ENCODE peak calls at places on chromosomes 11 and 22, in seven cellular contexts. F is Calu3; B is AG04450; L is NCI-H187 treated with DMSO at 0.1 percent for 48 hours; G is NCI-H1092 treated with DMSO at 0.1 percent for 48 hours; Q is stimulated activated effector memory CD8-positive, alpha-beta T cell treated with anti-CD3 and anti-CD28 coated beads, Interleukin-12 subunit alpha, Interleukin-12 subunit beta, amount 100 ng/mL, for 72 hours; E is coronary artery. T is an unnamed sample.

GRCh38 chr11:61698173-61698965 is 18.2 kb downstream of the DAGLA start:
- DNase-seq in F (no peak), B (no peak), L (no peak), G (no peak), Q (no peak), E (no peak), T (peak; percentile 97)

GRCh38 chr11:33040127-33040861 is 922 bp downstream of the TCP11L1 start:
- DNase-seq in F (no peak), B (no peak), L (no peak), G (peak; percentile 70), Q (peak; percentile 73), E (no peak), T (peak; percentile 86)

GRCh38 chr11:12882670-12883069 is 126.4 kb upstream of the RASSF10 start:
- DNase-seq in F (no peak), B (no peak), L (no peak), G (no peak), Q (no peak), E (no peak), T (no peak)

GRCh38 chr11:132026746-132027145 is 656.3 kb downstream of the NTM start:
- DNase-seq in F (no peak), B (no peak), L (no peak), G (no peak), Q (no peak), E (no peak), T (peak; percentile 88)

GRCh38 chr22:31263896-31264295 is 28.4 kb downstream of the PIK3IP1 start:
- DNase-seq in F (no peak), B (no peak), L (no peak), G (no peak), Q (no peak), E (no peak), T (no peak)

GRCh38 chr11:1291295-1292017 is 18.0 kb downstream of the TOLLIP start:
- DNase-seq in F (no peak), B (no peak), L (no peak), G (no peak), Q (no peak), E (no peak), T (no peak)

GRCh38 chr11:100855466-100856067 is 168.5 kb downstream of the ARHGAP42 start:
- DNase-seq in F (no peak), B (no peak), L (no peak), G (peak; percentile 44), Q (no peak), E (no peak), T (peak; percentile 72)

GRCh38 chr22:46754826-46755225 is 7.6 kb upstream of the TBC1D22A start:
- DNase-seq in F (no peak), B (no peak), L (no peak), G (no peak), Q (no peak), E (no peak), T (no peak)

GRCh38 chr11:46845440-46845739 is 690 bp downstream of the CKAP5 start:
- DNase-seq in F (no peak), B (no peak), L (no peak), G (no peak), Q (no peak), E (no peak), T (no peak)

GRCh38 chr11:85385561-85385960 is 241.6 kb downstream of the DLG2 start:
- DNase-seq in F (no peak), B (no peak), L (no peak), G (no peak), Q (no peak), E (no peak), T (no peak)

GRCh38 chr22:31947296-31947695 is 3.0 kb downstream of the YWHAH start:
- DNase-seq in F (no peak), B (no peak), L (peak; percentile 10), G (peak; percentile 7), Q (no peak), E (no peak), T (peak; percentile 57)

GRCh38 chr11:3169952-3170755 is 5.0 kb upstream of the OSBPL5 start:
- DNase-seq in F (no peak), B (no peak), L (no peak), G (peak; percentile 35), Q (no peak), E (no peak), T (peak; percentile 23)

GRCh38 chr11:86099727-86100320 is 30.9 kb upstream of the PICALM start:
- DNase-seq in F (no peak), B (no peak), L (no peak), G (no peak), Q (no peak), E (no peak), T (peak; percentile 63)

GRCh38 chr11:120900642-120901041 is 123.3 kb upstream of the TBCEL start:
- DNase-seq in F (no peak), B (no peak), L (no peak), G (no peak), Q (no peak), E (no peak), T (no peak)

GRCh38 chr11:117851091-117851490 is 25.4 kb downstream of the FXYD6 start:
- DNase-seq in F (no peak), B (no peak), L (no peak), G (no peak), Q (no peak), E (peak; percentile 21), T (peak; percentile 23)

GRCh38 chr11:111310723-111311122 is 12.4 kb downstream of the POU2AF3 start:
- DNase-seq in F (no peak), B (no peak), L (no peak), G (no peak), Q (no peak), E (no peak), T (peak; percentile 97)

GRCh38 chr11:119684361-119685072 is 44.5 kb downstream of the NECTIN1 start:
- DNase-seq in F (peak; percentile 74), B (peak; percentile 16), L (no peak), G (no peak), Q (no peak), E (no peak), T (peak; percentile 28)

GRCh38 chr11:118605116-118605867 is 2.1 kb upstream of the PHLDB1 start:
- DNase-seq in F (no peak), B (peak; percentile 85), L (no peak), G (no peak), Q (no peak), E (peak; percentile 94), T (peak; percentile 50)

GRCh38 chr11:75582461-75582934 is 20.4 kb downstream of the SERPINH1 start:
- DNase-seq in F (no peak), B (no peak), L (no peak), G (no peak), Q (no peak), E (no peak), T (no peak)

GRCh38 chr22:24247011-24247507 is 2.2 kb upstream of the GGT5 start:
- DNase-seq in F (no peak), B (no peak), L (no peak), G (no peak), Q (no peak), E (peak; percentile 85), T (peak; percentile 53)

GRCh38 chr11:127895776-127896175 is 691.6 kb downstream of the ETS1 start:
- DNase-seq in F (no peak), B (no peak), L (no peak), G (no peak), Q (no peak), E (no peak), T (no peak)

GRCh38 chr11:20668844-20669832 is at the start of gene NELL1:
- DNase-seq in F (no peak), B (no peak), L (no peak), G (peak; percentile 35), Q (no peak), E (no peak), T (peak; percentile 94)

GRCh38 chr11:95831198-95831883 is 41.0 kb downstream of the CEP57 start:
- DNase-seq in F (no peak), B (peak; percentile 85), L (no peak), G (no peak), Q (no peak), E (no peak), T (no peak)

GRCh38 chr11:64605656-64606585 is 14.9 kb downstream of the SLC22A12 start:
- DNase-seq in F (no peak), B (no peak), L (no peak), G (no peak), Q (no peak), E (no peak), T (no peak)

GRCh38 chr11:128686745-128687177 is 7.1 kb upstream of the FLI1 start:
- DNase-seq in F (no peak), B (no peak), L (no peak), G (peak; percentile 37), Q (no peak), E (no peak), T (peak; percentile 83)

GRCh38 chr22:44931077-44931540 is 78.7 kb downstream of the PHF21B start:
- DNase-seq in F (no peak), B (no peak), L (no peak), G (no peak), Q (no peak), E (no peak), T (no peak)

GRCh38 chr11:2599561-2600189 is 100.1 kb downstream of the KCNQ1OT1 start:
- DNase-seq in F (no peak), B (no peak), L (no peak), G (no peak), Q (no peak), E (no peak), T (no peak)

GRCh38 chr22:37162221-37163095 is 12.7 kb upstream of the IL2RB start:
- DNase-seq in F (no peak), B (no peak), L (no peak), G (no peak), Q (peak; percentile 96), E (no peak), T (no peak)

GRCh38 chr22:38570841-38571364 is 920 bp upstream of the DMC1 start:
- DNase-seq in F (peak; percentile 39), B (no peak), L (no peak), G (peak; percentile 56), Q (no peak), E (peak; percentile 81), T (peak; percentile 80)

GRCh38 chr11:83185767-83186166 is 7.7 kb upstream of the ANKRD42 start:
- DNase-seq in F (no peak), B (no peak), L (no peak), G (no peak), Q (no peak), E (no peak), T (no peak)

GRCh38 chr11:36156486-36157150 is 132.6 kb downstream of the COMMD9 start:
- DNase-seq in F (no peak), B (no peak), L (no peak), G (no peak), Q (no peak), E (no peak), T (peak; percentile 63)

GRCh38 chr11:70158201-70158600 is 44.9 kb upstream of the FADD start:
- DNase-seq in F (peak; percentile 25), B (no peak), L (no peak), G (peak; percentile 14), Q (no peak), E (no peak), T (peak; percentile 25)

GRCh38 chr11:71125150-71125549 is 127.2 kb downstream of the SHANK2 start:
- DNase-seq in F (no peak), B (no peak), L (no peak), G (no peak), Q (no peak), E (no peak), T (no peak)

GRCh38 chr22:21076907-21077625 is 31.3 kb downstream of the LRRC74B start:
- DNase-seq in F (no peak), B (no peak), L (no peak), G (no peak), Q (no peak), E (no peak), T (no peak)

GRCh38 chr11:27207025-27207650 is 155.9 kb downstream of the CCDC34 start:
- DNase-seq in F (no peak), B (no peak), L (no peak), G (no peak), Q (no peak), E (no peak), T (no peak)

GRCh38 chr11:120142072-120142423 is 4.1 kb upstream of the TRIM29 start:
- DNase-seq in F (no peak), B (no peak), L (no peak), G (no peak), Q (no peak), E (peak; percentile 45), T (no peak)

GRCh38 chr11:65456418-65456817 is 33.8 kb downstream of the NEAT1 start:
- DNase-seq in F (no peak), B (no peak), L (no peak), G (no peak), Q (no peak), E (no peak), T (no peak)